ENCODE peak calls at places on chromosomes 7 and 10, in nine cellular contexts. V is CD8-positive, alpha-beta memory T cell; G is AG04449; R is right atrium auricular region; E is RWPE1; J is naive thymus-derived CD8-positive, alpha-beta T cell; D is HuH-7.5; K is NCI-H1092; N is dorsolateral prefrontal cortex. S is an unnamed sample.

GRCh38 chr7:988963-989529 is 6.1 kb downstream of the CYP2W1 start:
- DNase-seq in N (no peak), J (no peak), E (no peak), R (no peak), D (no peak), G (no peak), K (no peak), V (peak), S (no peak)

GRCh38 chr7:47337531-47337930 is 244.4 kb downstream of the TNS3 start:
- DNase-seq in G (no peak), K (no peak), E (no peak), N (no peak), J (no peak), D (no peak), R (no peak), V (no peak), S (peak)

GRCh38 chr7:17640730-17641377 is 299.4 kb downstream of the SNX13 start:
- DNase-seq in J (peak), N (no peak), R (no peak), E (peak), D (no peak), K (no peak), G (no peak), V (no peak), S (no peak)

GRCh38 chr10:89404082-89404481 is 10.3 kb upstream of the IFIT5 start:
- DNase-seq in E (no peak), N (no peak), R (no peak), G (no peak), J (no peak), K (no peak), D (no peak), V (no peak), S (no peak)

GRCh38 chr10:13036841-13037240 is 35.3 kb upstream of the CCDC3 start:
- DNase-seq in D (no peak), J (no peak), V (no peak), G (no peak), K (no peak), R (no peak), E (no peak), N (no peak), S (no peak)

GRCh38 chr10:57420881-57421280 is 846.8 kb downstream of the IPMK start:
- DNase-seq in N (no peak), K (no peak), R (no peak), V (no peak), J (no peak), D (no peak), G (no peak), E (no peak), S (no peak)

GRCh38 chr10:88702848-88703597 is 3.0 kb upstream of the LIPK start:
- DNase-seq in N (no peak), J (no peak), G (no peak), V (no peak), E (peak), D (peak), R (no peak), K (peak), S (no peak)

GRCh38 chr10:67433276-67433675 is 262.7 kb downstream of the CTNNA3 start:
- DNase-seq in E (no peak), N (no peak), J (no peak), G (no peak), K (no peak), D (no peak), R (no peak), V (no peak), S (no peak)

GRCh38 chr10:129959544-129960492 is 4.3 kb downstream of the EBF3 start:
- DNase-seq in R (no peak), K (no peak), E (no peak), J (no peak), D (no peak), G (no peak), V (no peak), N (no peak), S (peak)

GRCh38 chr10:24465899-24466615 is 257.1 kb downstream of the KIAA1217 start:
- DNase-seq in E (peak), N (no peak), R (no peak), G (no peak), K (no peak), J (no peak), V (no peak), D (peak), S (no peak)

GRCh38 chr10:6840093-6840763 is 260.2 kb upstream of the PRKCQ start:
- DNase-seq in J (no peak), R (no peak), K (no peak), G (no peak), D (no peak), V (no peak), N (no peak), E (no peak), S (no peak)

GRCh38 chr10:34768972-34769330 is 46.1 kb downstream of the PARD3 start:
- DNase-seq in R (no peak), N (no peak), K (no peak), V (no peak), J (no peak), G (no peak), E (no peak), D (no peak), S (no peak)

S was measured in coronary artery.